ENCODE peak calls at places on chromosomes 12 and 14, in four cellular contexts. One of them, this sample, is unnamed.

GRCh38 chr14:100271247-100271939 is 32.4 kb downstream of the YY1 start:
- DNase-seq in endothelial cell: no peak
- DNase-seq in brain microvascular endothelial cell: no peak
- DNase-seq in A673: peak
- DNase-seq in this sample: peak

GRCh38 chr14:70009961-70010360 is 130.7 kb downstream of the SMOC1 start:
- DNase-seq in endothelial cell: no peak
- DNase-seq in brain microvascular endothelial cell: no peak
- DNase-seq in A673: no peak
- DNase-seq in this sample: no peak

GRCh38 chr12:112892821-112893220 is 13.9 kb upstream of the OAS1 start:
- DNase-seq in endothelial cell: no peak
- DNase-seq in brain microvascular endothelial cell: no peak
- DNase-seq in A673: no peak
- DNase-seq in this sample: no peak

GRCh38 chr12:65867428-65867827 is 43.1 kb downstream of the HMGA2 start:
- DNase-seq in endothelial cell: no peak
- DNase-seq in brain microvascular endothelial cell: peak
- DNase-seq in A673: no peak
- DNase-seq in this sample: peak

GRCh38 chr12:124044809-124045321 is 71.8 kb downstream of the ZNF664 start:
- DNase-seq in endothelial cell: no peak
- DNase-seq in brain microvascular endothelial cell: no peak
- DNase-seq in A673: no peak
- DNase-seq in this sample: no peak

GRCh38 chr12:113049976-113050742 is 6.4 kb upstream of the DTX1 start:
- DNase-seq in endothelial cell: peak
- DNase-seq in brain microvascular endothelial cell: no peak
- DNase-seq in A673: no peak
- DNase-seq in this sample: no peak

GRCh38 chr12:90922068-90922743 is 32.8 kb downstream of the CCER1 start:
- DNase-seq in endothelial cell: no peak
- DNase-seq in brain microvascular endothelial cell: no peak
- DNase-seq in A673: no peak
- DNase-seq in this sample: no peak

GRCh38 chr12:62600038-62600437 is 133.4 kb downstream of the MON2 start:
- DNase-seq in endothelial cell: no peak
- DNase-seq in brain microvascular endothelial cell: no peak
- DNase-seq in A673: peak
- DNase-seq in this sample: no peak

GRCh38 chr12:105256921-105257320 is 20.9 kb upstream of the APPL2 start:
- DNase-seq in endothelial cell: no peak
- DNase-seq in brain microvascular endothelial cell: peak
- DNase-seq in A673: no peak
- DNase-seq in this sample: no peak

GRCh38 chr12:51884676-51885229 is 3.1 kb upstream of the ANKRD33 start:
- DNase-seq in endothelial cell: no peak
- DNase-seq in brain microvascular endothelial cell: no peak
- DNase-seq in A673: no peak
- DNase-seq in this sample: peak

GRCh38 chr12:16148938-16149337 is 128.5 kb downstream of the SLC15A5 start:
- DNase-seq in endothelial cell: no peak
- DNase-seq in brain microvascular endothelial cell: no peak
- DNase-seq in A673: no peak
- DNase-seq in this sample: no peak

GRCh38 chr12:51924551-51925399 is 17.5 kb downstream of the ACVRL1 start:
- DNase-seq in endothelial cell: no peak
- DNase-seq in brain microvascular endothelial cell: no peak
- DNase-seq in A673: no peak
- DNase-seq in this sample: no peak

GRCh38 chr14:36069535-36069900 is 107.0 kb downstream of the PTCSC3 start:
- DNase-seq in endothelial cell: peak
- DNase-seq in brain microvascular endothelial cell: peak
- DNase-seq in A673: peak
- DNase-seq in this sample: peak

GRCh38 chr14:99471731-99472130 is 8.9 kb downstream of the SETD3 start:
- DNase-seq in endothelial cell: no peak
- DNase-seq in brain microvascular endothelial cell: no peak
- DNase-seq in A673: no peak
- DNase-seq in this sample: no peak

GRCh38 chr12:115474525-115475353 is 790.8 kb upstream of the TBX3 start:
- DNase-seq in endothelial cell: no peak
- DNase-seq in brain microvascular endothelial cell: no peak
- DNase-seq in A673: no peak
- DNase-seq in this sample: no peak

GRCh38 chr12:116528067-116528466 is 31.1 kb upstream of the MAP1LC3B2 start:
- DNase-seq in endothelial cell: no peak
- DNase-seq in brain microvascular endothelial cell: no peak
- DNase-seq in A673: peak
- DNase-seq in this sample: peak

GRCh38 chr14:96727490-96727889 is 69.7 kb upstream of the VRK1 start:
- DNase-seq in endothelial cell: no peak
- DNase-seq in brain microvascular endothelial cell: no peak
- DNase-seq in A673: no peak
- DNase-seq in this sample: no peak

GRCh38 chr12:105554856-105555255 is 224.4 kb downstream of the C12orf75 start:
- DNase-seq in endothelial cell: no peak
- DNase-seq in brain microvascular endothelial cell: no peak
- DNase-seq in A673: no peak
- DNase-seq in this sample: no peak

GRCh38 chr12:127290251-127290650 is 976.7 kb upstream of the TMEM132C start:
- DNase-seq in endothelial cell: no peak
- DNase-seq in brain microvascular endothelial cell: no peak
- DNase-seq in A673: no peak
- DNase-seq in this sample: no peak

GRCh38 chr12:127284021-127284420 is 982.9 kb upstream of the TMEM132C start:
- DNase-seq in endothelial cell: no peak
- DNase-seq in brain microvascular endothelial cell: peak
- DNase-seq in A673: peak
- DNase-seq in this sample: peak

GRCh38 chr12:127286281-127286680 is 980.7 kb upstream of the TMEM132C start:
- DNase-seq in endothelial cell: no peak
- DNase-seq in brain microvascular endothelial cell: no peak
- DNase-seq in A673: peak
- DNase-seq in this sample: no peak

GRCh38 chr12:127284870-127285431 is 982.0 kb upstream of the TMEM132C start:
- DNase-seq in endothelial cell: no peak
- DNase-seq in brain microvascular endothelial cell: peak
- DNase-seq in A673: peak
- DNase-seq in this sample: peak

GRCh38 chr12:127287256-127287655 is 979.7 kb upstream of the TMEM132C start:
- DNase-seq in endothelial cell: no peak
- DNase-seq in brain microvascular endothelial cell: no peak
- DNase-seq in A673: no peak
- DNase-seq in this sample: no peak
- TF ChIP-seq CTCF in endothelial cell: no peak
- TF ChIP-seq CTCF in brain microvascular endothelial cell: no peak
- TF ChIP-seq CTCF in A673: no peak
- TF ChIP-seq CTCF in this sample: no peak

DNA sequence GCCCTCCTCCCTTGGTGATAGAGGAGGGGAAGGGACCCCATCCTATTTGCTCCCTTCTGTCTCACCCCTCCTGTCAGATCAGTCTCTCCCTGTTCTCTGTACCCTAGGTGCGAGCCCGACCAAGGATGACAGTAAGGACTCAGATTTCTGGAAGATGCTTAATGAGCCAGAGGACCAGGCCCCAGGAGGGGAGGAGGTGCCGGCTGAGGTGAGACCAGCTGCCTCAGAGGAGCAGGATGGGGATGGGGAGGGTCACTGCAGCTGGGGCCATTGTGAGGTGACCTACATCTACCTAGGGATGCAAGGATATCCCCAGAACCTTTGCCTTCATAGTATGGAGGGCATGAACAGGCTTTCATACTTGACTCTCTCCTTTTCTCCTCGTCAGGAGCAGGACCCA is 22.2 kb downstream of the AGAP2 start:
- DNase-seq in endothelial cell: no peak
- DNase-seq in brain microvascular endothelial cell: no peak
- DNase-seq in A673: no peak
- DNase-seq in this sample: no peak
- TF ChIP-seq CTCF in endothelial cell: no peak
- TF ChIP-seq CTCF in brain microvascular endothelial cell: no peak
- TF ChIP-seq CTCF in A673: no peak
- TF ChIP-seq CTCF in this sample: no peak

DNA sequence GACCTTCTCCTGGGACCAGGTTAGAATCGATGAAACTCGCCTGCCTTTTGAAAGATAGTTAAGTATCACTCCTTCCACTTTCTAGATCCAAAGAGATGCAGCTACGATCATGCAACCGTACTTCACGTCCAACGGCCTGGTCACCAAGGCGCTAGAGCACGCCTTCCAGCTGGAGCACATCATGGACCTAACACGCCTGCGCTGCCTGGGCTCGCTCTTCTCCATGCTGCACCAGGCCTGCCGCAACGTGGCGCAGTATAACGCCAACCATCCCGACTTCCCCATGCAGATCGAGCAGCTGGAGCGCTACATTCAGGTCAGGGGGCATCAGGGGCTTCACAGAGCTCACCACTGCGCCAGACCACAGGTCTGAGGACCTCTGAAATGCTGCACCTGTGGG is 51.4 kb downstream of the DYNC1H1 start:
- DNase-seq in endothelial cell: no peak
- DNase-seq in brain microvascular endothelial cell: no peak
- DNase-seq in A673: no peak
- DNase-seq in this sample: no peak
- TF ChIP-seq CTCF in endothelial cell: no peak
- TF ChIP-seq CTCF in brain microvascular endothelial cell: no peak
- TF ChIP-seq CTCF in A673: no peak
- TF ChIP-seq CTCF in this sample: no peak

DNA sequence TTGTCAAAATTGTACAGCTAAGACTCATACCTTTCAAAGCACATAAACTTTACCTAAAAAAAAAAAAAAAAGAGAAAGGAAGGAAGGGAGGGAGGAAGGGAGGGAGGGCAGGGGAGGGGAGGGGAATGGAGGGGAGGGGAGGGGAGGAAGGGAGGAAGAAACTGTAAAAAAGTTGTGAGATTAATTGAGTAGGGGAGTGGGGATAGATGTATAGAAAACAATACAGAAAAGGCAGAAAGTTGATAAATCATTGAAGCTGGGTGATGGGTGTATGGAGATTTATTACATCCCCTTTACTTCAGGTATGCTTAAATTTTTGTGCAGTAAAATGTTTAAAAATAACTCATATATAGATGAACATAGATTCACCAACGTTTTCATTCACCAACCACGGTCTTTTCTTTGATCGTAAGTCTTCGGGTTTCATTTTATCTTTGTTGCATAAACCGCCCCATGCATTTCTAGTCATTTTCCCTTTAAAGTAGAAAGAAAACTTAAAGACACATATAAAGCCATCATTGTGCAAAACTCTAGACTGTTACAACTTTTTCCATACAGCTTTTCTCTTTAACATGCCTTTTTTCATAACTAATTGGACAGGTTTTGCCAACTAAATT is 191.2 kb upstream of the KRR1 start:
- DNase-seq in endothelial cell: no peak
- DNase-seq in brain microvascular endothelial cell: no peak
- DNase-seq in A673: no peak
- DNase-seq in this sample: no peak
- TF ChIP-seq CTCF in endothelial cell: no peak
- TF ChIP-seq CTCF in brain microvascular endothelial cell: no peak
- TF ChIP-seq CTCF in A673: no peak
- TF ChIP-seq CTCF in this sample: no peak

DNA sequence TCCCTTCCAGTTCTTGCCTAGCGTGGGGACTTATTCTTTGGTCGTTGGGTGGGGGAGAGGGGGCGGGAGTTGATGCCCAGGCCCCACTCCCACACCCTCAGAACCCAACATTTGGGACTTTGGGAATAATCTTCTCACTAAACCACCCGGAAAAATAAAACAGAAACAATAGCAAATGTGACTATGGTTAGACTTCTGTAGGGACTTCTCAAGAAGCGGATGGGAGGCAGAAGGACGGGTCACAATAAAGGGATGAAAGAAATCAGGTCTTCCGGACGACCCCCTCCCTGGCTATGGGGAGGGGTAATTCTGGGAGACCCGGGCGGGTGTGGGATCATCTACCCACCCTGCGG is 28.5 kb upstream of the SMUG1 start:
- DNase-seq in endothelial cell: no peak
- DNase-seq in brain microvascular endothelial cell: no peak
- DNase-seq in A673: no peak
- DNase-seq in this sample: no peak
- TF ChIP-seq CTCF in endothelial cell: no peak
- TF ChIP-seq CTCF in brain microvascular endothelial cell: no peak
- TF ChIP-seq CTCF in A673: no peak
- TF ChIP-seq CTCF in this sample: peak

GRCh38 chr12:12334710-12335040 is 15.4 kb downstream of the MANSC1 start:
- DNase-seq in endothelial cell: no peak
- DNase-seq in brain microvascular endothelial cell: no peak
- DNase-seq in A673: no peak
- DNase-seq in this sample: no peak
- TF ChIP-seq CTCF in endothelial cell: peak
- TF ChIP-seq CTCF in brain microvascular endothelial cell: no peak
- TF ChIP-seq CTCF in A673: peak
- TF ChIP-seq CTCF in this sample: no peak

This sample was measured in MCF 10A.